ENCODE peak calls at places on chromosomes 2 and 18, in five cellular contexts. One of them, this sample, is unnamed.

GRCh38 chr2:132668189-132668833 is 1.7 kb downstream of the LYPD1 start:
- DNase-seq in immature natural killer cell: no peak
- DNase-seq in iPS DF 6.9: no peak
- DNase-seq in type B pancreatic cell: no peak
- DNase-seq in stimulated activated CD8-positive, alpha-beta memory T cell treated with anti-CD3 and anti-CD28 coated beads, Interleukin-7, amount 100 ng/mL, for 4 hours: no peak
- DNase-seq in this sample: no peak

GRCh38 chr2:118848381-118849225 is 1.2 kb upstream of the EN1 start:
- DNase-seq in immature natural killer cell: no peak
- DNase-seq in iPS DF 6.9: no peak
- DNase-seq in type B pancreatic cell: no peak
- DNase-seq in stimulated activated CD8-positive, alpha-beta memory T cell treated with anti-CD3 and anti-CD28 coated beads, Interleukin-7, amount 100 ng/mL, for 4 hours: no peak
- DNase-seq in this sample: no peak

GRCh38 chr18:54774423-54774822 is 53.9 kb upstream of the RAB27B start:
- DNase-seq in immature natural killer cell: no peak
- DNase-seq in iPS DF 6.9: no peak
- DNase-seq in type B pancreatic cell: no peak
- DNase-seq in stimulated activated CD8-positive, alpha-beta memory T cell treated with anti-CD3 and anti-CD28 coated beads, Interleukin-7, amount 100 ng/mL, for 4 hours: no peak
- DNase-seq in this sample: no peak

GRCh38 chr2:223055836-223056235 is 3.8 kb downstream of the KCNE4 start:
- DNase-seq in immature natural killer cell: no peak
- DNase-seq in iPS DF 6.9: no peak
- DNase-seq in type B pancreatic cell: no peak
- DNase-seq in stimulated activated CD8-positive, alpha-beta memory T cell treated with anti-CD3 and anti-CD28 coated beads, Interleukin-7, amount 100 ng/mL, for 4 hours: no peak
- DNase-seq in this sample: no peak

GRCh38 chr18:76454429-76454828 is 40.6 kb downstream of the ZNF516 start:
- DNase-seq in immature natural killer cell: no peak
- DNase-seq in iPS DF 6.9: no peak
- DNase-seq in type B pancreatic cell: no peak
- DNase-seq in stimulated activated CD8-positive, alpha-beta memory T cell treated with anti-CD3 and anti-CD28 coated beads, Interleukin-7, amount 100 ng/mL, for 4 hours: no peak
- DNase-seq in this sample: no peak

GRCh38 chr2:155997538-155997937 is 335.0 kb downstream of the NR4A2 start:
- DNase-seq in immature natural killer cell: no peak
- DNase-seq in iPS DF 6.9: no peak
- DNase-seq in type B pancreatic cell: no peak
- DNase-seq in stimulated activated CD8-positive, alpha-beta memory T cell treated with anti-CD3 and anti-CD28 coated beads, Interleukin-7, amount 100 ng/mL, for 4 hours: no peak
- DNase-seq in this sample: no peak

GRCh38 chr2:200483729-200484198 is 26.1 kb downstream of the KCTD18 start:
- DNase-seq in immature natural killer cell: no peak
- DNase-seq in iPS DF 6.9: peak; percentile 52
- DNase-seq in type B pancreatic cell: no peak
- DNase-seq in stimulated activated CD8-positive, alpha-beta memory T cell treated with anti-CD3 and anti-CD28 coated beads, Interleukin-7, amount 100 ng/mL, for 4 hours: no peak
- DNase-seq in this sample: no peak

GRCh38 chr2:232483923-232484627 is 3.6 kb downstream of the ECEL1 start:
- DNase-seq in immature natural killer cell: no peak
- DNase-seq in iPS DF 6.9: no peak
- DNase-seq in type B pancreatic cell: no peak
- DNase-seq in stimulated activated CD8-positive, alpha-beta memory T cell treated with anti-CD3 and anti-CD28 coated beads, Interleukin-7, amount 100 ng/mL, for 4 hours: no peak
- DNase-seq in this sample: no peak

GRCh38 chr2:183148967-183149366 is 24.7 kb downstream of the NUP35 start:
- DNase-seq in immature natural killer cell: no peak
- DNase-seq in iPS DF 6.9: no peak
- DNase-seq in type B pancreatic cell: no peak
- DNase-seq in stimulated activated CD8-positive, alpha-beta memory T cell treated with anti-CD3 and anti-CD28 coated beads, Interleukin-7, amount 100 ng/mL, for 4 hours: no peak
- DNase-seq in this sample: no peak

GRCh38 chr2:8548065-8548870 is 133.6 kb upstream of the ID2 start:
- DNase-seq in immature natural killer cell: no peak
- DNase-seq in iPS DF 6.9: no peak
- DNase-seq in type B pancreatic cell: no peak
- DNase-seq in stimulated activated CD8-positive, alpha-beta memory T cell treated with anti-CD3 and anti-CD28 coated beads, Interleukin-7, amount 100 ng/mL, for 4 hours: no peak
- DNase-seq in this sample: no peak

GRCh38 chr2:151111599-151112278 is 149.9 kb downstream of the RBM43 start:
- DNase-seq in immature natural killer cell: no peak
- DNase-seq in iPS DF 6.9: peak; percentile 47
- DNase-seq in type B pancreatic cell: no peak
- DNase-seq in stimulated activated CD8-positive, alpha-beta memory T cell treated with anti-CD3 and anti-CD28 coated beads, Interleukin-7, amount 100 ng/mL, for 4 hours: no peak
- DNase-seq in this sample: no peak

GRCh38 chr2:27191107-27191829 is 20.6 kb upstream of the ATRAID start:
- DNase-seq in immature natural killer cell: peak; percentile 50
- DNase-seq in iPS DF 6.9: no peak
- DNase-seq in type B pancreatic cell: no peak
- DNase-seq in stimulated activated CD8-positive, alpha-beta memory T cell treated with anti-CD3 and anti-CD28 coated beads, Interleukin-7, amount 100 ng/mL, for 4 hours: no peak
- DNase-seq in this sample: no peak

GRCh38 chr18:48850891-48851302 is 99.9 kb downstream of the SMAD7 start:
- DNase-seq in immature natural killer cell: no peak
- DNase-seq in iPS DF 6.9: no peak
- DNase-seq in type B pancreatic cell: no peak
- DNase-seq in stimulated activated CD8-positive, alpha-beta memory T cell treated with anti-CD3 and anti-CD28 coated beads, Interleukin-7, amount 100 ng/mL, for 4 hours: no peak
- DNase-seq in this sample: no peak

GRCh38 chr2:12113364-12113763 is 366.9 kb downstream of the LPIN1 start:
- DNase-seq in immature natural killer cell: no peak
- DNase-seq in iPS DF 6.9: no peak
- DNase-seq in type B pancreatic cell: no peak
- DNase-seq in stimulated activated CD8-positive, alpha-beta memory T cell treated with anti-CD3 and anti-CD28 coated beads, Interleukin-7, amount 100 ng/mL, for 4 hours: no peak
- DNase-seq in this sample: no peak

GRCh38 chr18:46042571-46043123 is 29.4 kb downstream of the PSTPIP2 start:
- DNase-seq in immature natural killer cell: peak; percentile 5
- DNase-seq in iPS DF 6.9: no peak
- DNase-seq in type B pancreatic cell: no peak
- DNase-seq in stimulated activated CD8-positive, alpha-beta memory T cell treated with anti-CD3 and anti-CD28 coated beads, Interleukin-7, amount 100 ng/mL, for 4 hours: no peak
- DNase-seq in this sample: no peak

GRCh38 chr2:72719416-72719815 is 106.4 kb downstream of the EXOC6B start:
- DNase-seq in immature natural killer cell: no peak
- DNase-seq in iPS DF 6.9: no peak
- DNase-seq in type B pancreatic cell: no peak
- DNase-seq in stimulated activated CD8-positive, alpha-beta memory T cell treated with anti-CD3 and anti-CD28 coated beads, Interleukin-7, amount 100 ng/mL, for 4 hours: no peak
- DNase-seq in this sample: no peak

GRCh38 chr2:32741575-32741974 is 113.7 kb downstream of the TTC27 start:
- DNase-seq in immature natural killer cell: no peak
- DNase-seq in iPS DF 6.9: no peak
- DNase-seq in type B pancreatic cell: no peak
- DNase-seq in stimulated activated CD8-positive, alpha-beta memory T cell treated with anti-CD3 and anti-CD28 coated beads, Interleukin-7, amount 100 ng/mL, for 4 hours: no peak
- DNase-seq in this sample: no peak

GRCh38 chr2:95270541-95271081 is 3.6 kb upstream of the PROM2 start:
- DNase-seq in immature natural killer cell: no peak
- DNase-seq in iPS DF 6.9: no peak
- DNase-seq in type B pancreatic cell: peak; percentile 52
- DNase-seq in stimulated activated CD8-positive, alpha-beta memory T cell treated with anti-CD3 and anti-CD28 coated beads, Interleukin-7, amount 100 ng/mL, for 4 hours: no peak
- DNase-seq in this sample: no peak

GRCh38 chr2:6011871-6012380 is 319.7 kb downstream of the SOX11 start:
- DNase-seq in immature natural killer cell: no peak
- DNase-seq in iPS DF 6.9: no peak
- DNase-seq in type B pancreatic cell: peak; percentile 72
- DNase-seq in stimulated activated CD8-positive, alpha-beta memory T cell treated with anti-CD3 and anti-CD28 coated beads, Interleukin-7, amount 100 ng/mL, for 4 hours: no peak
- DNase-seq in this sample: no peak

GRCh38 chr2:177314194-177314593 is 49.7 kb upstream of the NFE2L2 start:
- DNase-seq in immature natural killer cell: no peak
- DNase-seq in iPS DF 6.9: no peak
- DNase-seq in type B pancreatic cell: no peak
- DNase-seq in stimulated activated CD8-positive, alpha-beta memory T cell treated with anti-CD3 and anti-CD28 coated beads, Interleukin-7, amount 100 ng/mL, for 4 hours: no peak
- DNase-seq in this sample: peak; percentile 29

GRCh38 chr18:48613589-48613988 is 74.8 kb downstream of the CTIF start:
- DNase-seq in immature natural killer cell: no peak
- DNase-seq in iPS DF 6.9: no peak
- DNase-seq in type B pancreatic cell: no peak
- DNase-seq in stimulated activated CD8-positive, alpha-beta memory T cell treated with anti-CD3 and anti-CD28 coated beads, Interleukin-7, amount 100 ng/mL, for 4 hours: no peak
- DNase-seq in this sample: no peak

GRCh38 chr2:22842209-22842608 is 542.8 kb upstream of the KLHL29 start:
- DNase-seq in immature natural killer cell: no peak
- DNase-seq in iPS DF 6.9: no peak
- DNase-seq in type B pancreatic cell: no peak
- DNase-seq in stimulated activated CD8-positive, alpha-beta memory T cell treated with anti-CD3 and anti-CD28 coated beads, Interleukin-7, amount 100 ng/mL, for 4 hours: no peak
- DNase-seq in this sample: no peak

GRCh38 chr2:238439093-238439849 is 12.5 kb downstream of the ASB1 start:
- DNase-seq in immature natural killer cell: no peak
- DNase-seq in iPS DF 6.9: no peak
- DNase-seq in type B pancreatic cell: no peak
- DNase-seq in stimulated activated CD8-positive, alpha-beta memory T cell treated with anti-CD3 and anti-CD28 coated beads, Interleukin-7, amount 100 ng/mL, for 4 hours: peak; percentile 37
- DNase-seq in this sample: no peak

GRCh38 chr2:229627728-229628127 is 86.6 kb downstream of the DNER start:
- DNase-seq in immature natural killer cell: no peak
- DNase-seq in iPS DF 6.9: no peak
- DNase-seq in type B pancreatic cell: no peak
- DNase-seq in stimulated activated CD8-positive, alpha-beta memory T cell treated with anti-CD3 and anti-CD28 coated beads, Interleukin-7, amount 100 ng/mL, for 4 hours: no peak
- DNase-seq in this sample: no peak

GRCh38 chr2:154452906-154453493 is 245.5 kb upstream of the KCNJ3 start:
- DNase-seq in immature natural killer cell: no peak
- DNase-seq in iPS DF 6.9: no peak
- DNase-seq in type B pancreatic cell: no peak
- DNase-seq in stimulated activated CD8-positive, alpha-beta memory T cell treated with anti-CD3 and anti-CD28 coated beads, Interleukin-7, amount 100 ng/mL, for 4 hours: no peak
- DNase-seq in this sample: no peak

GRCh38 chr2:29495536-29495935 is 380.3 kb downstream of the CLIP4 start:
- DNase-seq in immature natural killer cell: no peak
- DNase-seq in iPS DF 6.9: no peak
- DNase-seq in type B pancreatic cell: no peak
- DNase-seq in stimulated activated CD8-positive, alpha-beta memory T cell treated with anti-CD3 and anti-CD28 coated beads, Interleukin-7, amount 100 ng/mL, for 4 hours: no peak
- DNase-seq in this sample: no peak

GRCh38 chr2:125572660-125573059 is 1083.3 kb upstream of the GYPC start:
- DNase-seq in immature natural killer cell: no peak
- DNase-seq in iPS DF 6.9: no peak
- DNase-seq in type B pancreatic cell: no peak
- DNase-seq in stimulated activated CD8-positive, alpha-beta memory T cell treated with anti-CD3 and anti-CD28 coated beads, Interleukin-7, amount 100 ng/mL, for 4 hours: no peak
- DNase-seq in this sample: no peak

GRCh38 chr2:138632066-138632465 is 130.5 kb downstream of the SPOPL start:
- DNase-seq in immature natural killer cell: no peak
- DNase-seq in iPS DF 6.9: no peak
- DNase-seq in type B pancreatic cell: no peak
- DNase-seq in stimulated activated CD8-positive, alpha-beta memory T cell treated with anti-CD3 and anti-CD28 coated beads, Interleukin-7, amount 100 ng/mL, for 4 hours: no peak
- DNase-seq in this sample: no peak

GRCh38 chr2:177633111-177633510 is 240.5 kb downstream of the AGPS start:
- DNase-seq in immature natural killer cell: no peak
- DNase-seq in iPS DF 6.9: no peak
- DNase-seq in type B pancreatic cell: no peak
- DNase-seq in stimulated activated CD8-positive, alpha-beta memory T cell treated with anti-CD3 and anti-CD28 coated beads, Interleukin-7, amount 100 ng/mL, for 4 hours: no peak
- DNase-seq in this sample: no peak

GRCh38 chr2:140659293-140659692 is 1471.5 kb downstream of the LRP1B start:
- DNase-seq in immature natural killer cell: no peak
- DNase-seq in iPS DF 6.9: no peak
- DNase-seq in type B pancreatic cell: no peak
- DNase-seq in stimulated activated CD8-positive, alpha-beta memory T cell treated with anti-CD3 and anti-CD28 coated beads, Interleukin-7, amount 100 ng/mL, for 4 hours: no peak
- DNase-seq in this sample: no peak

GRCh38 chr2:53727921-53728320 is 39.7 kb upstream of the CHAC2 start:
- DNase-seq in immature natural killer cell: no peak
- DNase-seq in iPS DF 6.9: no peak
- DNase-seq in type B pancreatic cell: no peak
- DNase-seq in stimulated activated CD8-positive, alpha-beta memory T cell treated with anti-CD3 and anti-CD28 coated beads, Interleukin-7, amount 100 ng/mL, for 4 hours: no peak
- DNase-seq in this sample: no peak

GRCh38 chr2:218627939-218628338 is 20.2 kb downstream of the PLCD4 start:
- DNase-seq in immature natural killer cell: no peak
- DNase-seq in iPS DF 6.9: no peak
- DNase-seq in type B pancreatic cell: no peak
- DNase-seq in stimulated activated CD8-positive, alpha-beta memory T cell treated with anti-CD3 and anti-CD28 coated beads, Interleukin-7, amount 100 ng/mL, for 4 hours: no peak
- DNase-seq in this sample: no peak

GRCh38 chr18:62494764-62495163 is 28.1 kb upstream of the ZCCHC2 start:
- DNase-seq in immature natural killer cell: no peak
- DNase-seq in iPS DF 6.9: no peak
- DNase-seq in type B pancreatic cell: no peak
- DNase-seq in stimulated activated CD8-positive, alpha-beta memory T cell treated with anti-CD3 and anti-CD28 coated beads, Interleukin-7, amount 100 ng/mL, for 4 hours: no peak
- DNase-seq in this sample: no peak

GRCh38 chr18:54284967-54285785 is 15.9 kb downstream of the POLI start:
- DNase-seq in immature natural killer cell: peak; percentile 24
- DNase-seq in iPS DF 6.9: no peak
- DNase-seq in type B pancreatic cell: no peak
- DNase-seq in stimulated activated CD8-positive, alpha-beta memory T cell treated with anti-CD3 and anti-CD28 coated beads, Interleukin-7, amount 100 ng/mL, for 4 hours: no peak
- DNase-seq in this sample: no peak

GRCh38 chr18:24064701-24065100 is 50.1 kb downstream of the TTC39C start:
- DNase-seq in immature natural killer cell: no peak
- DNase-seq in iPS DF 6.9: no peak
- DNase-seq in type B pancreatic cell: no peak
- DNase-seq in stimulated activated CD8-positive, alpha-beta memory T cell treated with anti-CD3 and anti-CD28 coated beads, Interleukin-7, amount 100 ng/mL, for 4 hours: no peak
- DNase-seq in this sample: no peak